ENCODE peak calls at places on chromosomes 3 and 15, in four cellular contexts. B, V, G and J are unnamed samples.

GRCh38 chr3:141979050-141979671 is 102.7 kb downstream of the ATP1B3 start:
- DNase-seq in B (no peak), V (no peak), G (no peak), J (no peak)

GRCh38 chr3:50267280-50267913 is 1.6 kb upstream of the SEMA3B start:
- DNase-seq in B (no peak), V (no peak), G (peak; percentile 69), J (peak; percentile 52)

GRCh38 chr15:95013379-95013778 is 782.0 kb downstream of the MCTP2 start:
- DNase-seq in B (no peak), V (no peak), G (no peak), J (no peak)

GRCh38 chr3:79085166-79085565 is 682.6 kb downstream of the ROBO1 start:
- DNase-seq in B (no peak), V (no peak), G (no peak), J (no peak)

GRCh38 chr3:48970568-48970967 is 19.5 kb upstream of the P4HTM start:
- DNase-seq in B (no peak), V (no peak), G (no peak), J (no peak)

GRCh38 chr3:28042095-28042635 is 199.3 kb upstream of the CMC1 start:
- DNase-seq in B (no peak), V (no peak), G (no peak), J (no peak)

GRCh38 chr15:64503197-64503596 is 42.8 kb downstream of the ZNF609 start:
- DNase-seq in B (no peak), V (no peak), G (no peak), J (no peak)

GRCh38 chr3:23496165-23496564 is 293.0 kb downstream of the UBE2E2 start:
- DNase-seq in B (no peak), V (no peak), G (no peak), J (no peak)

GRCh38 chr3:8757551-8758518 is 11.6 kb downstream of the OXTR start:
- DNase-seq in B (no peak), V (no peak), G (no peak), J (no peak)

GRCh38 chr3:8755097-8755496 is 14.3 kb downstream of the OXTR start:
- DNase-seq in B (no peak), V (no peak), G (no peak), J (no peak)

GRCh38 chr3:8759038-8759755 is 10.2 kb downstream of the OXTR start:
- DNase-seq in B (no peak), V (no peak), G (no peak), J (no peak)

GRCh38 chr3:8755564-8756237 is 13.7 kb downstream of the OXTR start:
- DNase-seq in B (peak; percentile 32), V (peak; percentile 25), G (no peak), J (no peak)

GRCh38 chr3:8756671-8757070 is 12.7 kb downstream of the OXTR start:
- DNase-seq in B (no peak), V (no peak), G (no peak), J (no peak)
- TF ChIP-seq JUN in B (no peak), V (no peak), G (no peak), J (no peak)

GRCh38 chr3:139629033-139629432 is 48.7 kb downstream of the NMNAT3 start:
- DNase-seq in B (peak; percentile 9), V (peak; percentile 36), G (no peak), J (peak; percentile 52)
- TF ChIP-seq SP1 in B (no peak), V (no peak), G (no peak), J (no peak)

GRCh38 chr3:172210355-172210754 is 171.0 kb downstream of the FNDC3B start:
- DNase-seq in B (peak; percentile 8), V (no peak), G (no peak), J (no peak)

GRCh38 chr3:172208586-172209332 is 169.4 kb downstream of the FNDC3B start:
- DNase-seq in B (no peak), V (no peak), G (no peak), J (peak; percentile 43)

GRCh38 chr3:172213168-172213567 is 173.8 kb downstream of the FNDC3B start:
- DNase-seq in B (peak; percentile 9), V (no peak), G (no peak), J (no peak)

GRCh38 chr3:172211123-172211522 is 171.7 kb downstream of the FNDC3B start:
- DNase-seq in B (no peak), V (no peak), G (no peak), J (no peak)

GRCh38 chr3:172209333-172210321 is 170.2 kb downstream of the FNDC3B start:
- DNase-seq in B (no peak), V (no peak), G (no peak), J (no peak)
- TF ChIP-seq JUN in B (no peak), V (no peak), G (no peak), J (no peak)

DNA sequence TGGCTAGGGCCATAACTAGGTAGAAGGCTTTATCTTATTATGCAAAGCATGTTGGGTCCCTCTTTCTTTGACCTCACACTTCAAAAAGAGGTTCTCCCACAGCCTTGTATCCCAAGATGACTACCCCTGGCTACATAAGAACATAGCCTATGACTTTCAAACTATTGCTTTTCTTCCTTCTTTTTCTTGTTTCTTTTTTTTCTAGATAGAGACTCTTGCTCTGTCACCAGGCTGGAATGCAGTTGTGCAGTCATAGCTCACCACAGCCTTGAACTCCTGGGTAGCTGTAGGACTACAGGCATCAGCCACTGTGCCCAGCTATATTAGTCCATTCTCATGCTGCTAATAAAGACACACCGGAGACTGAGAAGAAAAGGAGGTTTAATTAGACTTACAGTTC is 47.2 kb downstream of the DIPK2A start:
- DNase-seq in B (no peak), V (no peak), G (no peak), J (no peak)
- TF ChIP-seq SP1 in B (no peak), V (no peak), G (no peak), J (no peak)